ENCODE peak calls at places on chromosome 9, in ten cellular contexts. V is CD4-positive, alpha-beta memory T cell; M is HCT116; R is lung; W is CD8-positive, alpha-beta memory T cell; Y is endothelial cell of umbilical vein; I is fibroblast of lung; T is dorsolateral prefrontal cortex; X is aorta; G is GM23248. H is an unnamed sample.

GRCh38 chr9:79686381-79687130 is 114.8 kb downstream of the TLE4 start:
- DNase-seq in R (no peak), Y (no peak), W (no peak), G (peak; percentile 97), V (no peak), M (no peak), I (peak; percentile 71), T (no peak), X (peak; percentile 62), H (no peak)

GRCh38 chr9:106928350-106928749 is 65.4 kb downstream of the ZNF462 start:
- DNase-seq in Y (no peak), R (no peak), M (no peak), T (no peak), X (no peak), V (no peak), I (no peak), G (no peak), W (no peak), H (no peak)

GRCh38 chr9:81417299-81417675 is 272.1 kb downstream of the TLE1 start:
- DNase-seq in Y (peak; percentile 32), R (no peak), G (no peak), X (no peak), W (no peak), V (no peak), M (no peak), T (no peak), I (no peak), H (no peak)

GRCh38 chr9:96771124-96771523 is 6.8 kb downstream of the ZNF510 start:
- DNase-seq in W (no peak), R (no peak), G (no peak), V (no peak), Y (no peak), X (no peak), T (no peak), M (no peak), I (no peak), H (no peak)

GRCh38 chr9:21679432-21679831 is 123.0 kb upstream of the MTAP start:
- DNase-seq in W (no peak), R (no peak), X (no peak), M (no peak), I (no peak), T (no peak), G (peak; percentile 60), V (no peak), Y (peak; percentile 29), H (no peak)

GRCh38 chr9:89720721-89721660 is 116.2 kb downstream of the GADD45G start:
- DNase-seq in Y (no peak), T (no peak), V (no peak), M (no peak), R (no peak), X (no peak), G (no peak), W (no peak), I (no peak), H (no peak)

GRCh38 chr9:89278551-89278950 is 32.4 kb upstream of the CKS2 start:
- DNase-seq in G (no peak), T (no peak), W (no peak), M (no peak), I (peak; percentile 12), V (no peak), R (no peak), Y (no peak), X (no peak), H (no peak)

GRCh38 chr9:95666096-95666784 is 149.5 kb upstream of the PTCH1 start:
- DNase-seq in I (no peak), G (no peak), M (no peak), W (no peak), R (no peak), X (no peak), Y (no peak), T (no peak), V (no peak), H (no peak)

GRCh38 chr9:77892171-77892570 is 139.4 kb downstream of the GNAQ start:
- DNase-seq in W (no peak), M (no peak), T (no peak), X (no peak), R (no peak), V (no peak), Y (no peak), G (no peak), I (no peak), H (peak; percentile 62)

GRCh38 chr9:114098660-114099522 is at the start of gene KIF12:
- DNase-seq in W (peak; percentile 6), R (peak; percentile 64), M (peak; percentile 22), I (no peak), Y (no peak), G (peak; percentile 26), X (no peak), T (no peak), V (no peak), H (no peak)

GRCh38 chr9:12469084-12469483 is 224.1 kb upstream of the TYRP1 start:
- DNase-seq in R (no peak), G (no peak), Y (no peak), I (no peak), V (no peak), X (no peak), M (no peak), T (no peak), W (no peak), H (no peak)

GRCh38 chr9:33686942-33687341 is 108.4 kb upstream of the PRSS3 start:
- DNase-seq in Y (no peak), M (no peak), T (no peak), R (no peak), X (no peak), I (no peak), G (no peak), V (no peak), W (no peak), H (no peak)

GRCh38 chr9:9919174-9919573 is 693.6 kb downstream of the PTPRD start:
- DNase-seq in R (no peak), X (no peak), I (no peak), T (no peak), Y (no peak), W (no peak), V (no peak), G (no peak), M (no peak), H (no peak)

GRCh38 chr9:128579194-128579593 is 26.8 kb downstream of the SPTAN1 start:
- DNase-seq in W (no peak), V (no peak), X (no peak), I (no peak), T (no peak), G (no peak), R (no peak), M (no peak), Y (no peak), H (no peak)
- H3K27me3 ChIP-seq in W (no peaks in the 10 kb centered on the region), V (no peaks in the 10 kb centered on the region), X (no peaks in the 10 kb centered on the region), I (no peaks in the 10 kb centered on the region), T (no peaks in the 10 kb centered on the region), G (no peaks in the 10 kb centered on the region), R (no peaks in the 10 kb centered on the region), M (no peaks in the 10 kb centered on the region), Y (no peaks in the 10 kb centered on the region), H (no peaks in the 10 kb centered on the region)

DNA sequence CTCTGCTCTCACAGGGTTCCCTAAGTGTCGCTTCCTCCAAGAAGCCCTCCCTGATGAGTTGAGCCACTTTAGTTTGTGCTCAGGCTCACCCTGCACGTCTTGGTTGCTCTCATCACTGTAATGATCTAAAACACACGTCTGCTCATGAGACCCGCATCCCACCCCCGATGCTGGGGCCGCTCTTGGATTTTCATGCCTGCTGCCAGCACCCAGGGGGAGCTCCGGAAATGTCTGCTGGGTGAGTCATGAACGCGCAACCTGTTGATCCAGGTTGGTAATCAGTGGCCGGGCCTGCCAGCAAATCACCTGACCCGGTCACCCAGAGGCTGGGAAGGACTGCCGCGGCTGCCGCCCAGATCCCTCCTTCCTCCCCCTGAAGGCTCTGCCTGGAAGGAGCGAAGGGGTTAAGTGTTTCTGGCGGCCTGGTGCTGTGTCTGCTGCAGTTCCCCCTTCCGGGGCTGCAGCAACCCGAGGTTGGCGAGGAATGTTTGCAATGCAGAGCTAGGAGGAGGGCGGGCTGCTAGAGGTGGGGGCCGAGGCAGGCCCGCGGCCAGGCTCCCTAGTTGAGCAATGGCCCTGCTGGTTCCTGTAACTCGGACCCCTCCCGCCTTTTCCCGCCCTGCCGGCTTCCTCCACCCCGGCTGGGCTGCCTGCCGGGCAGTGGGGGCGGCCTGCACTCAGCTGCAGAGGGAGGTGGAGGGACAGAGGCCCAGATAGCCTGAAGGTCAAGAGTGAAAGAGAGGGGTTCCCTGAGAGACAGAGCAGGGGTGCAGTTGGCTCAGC is 156.1 kb upstream of the IER5L start:
- DNase-seq in Y (peak; percentile 49), G (peak; percentile 92), I (peak; percentile 95), M (peak; percentile 93), X (peak; percentile 98), T (peak; percentile 79), R (peak; percentile 94), W (peak; percentile 32), V (no peak), H (no peak)
- H3K4me3 ChIP-seq in Y (no peak overlapping the region), G (peak overlapping the region; percentile 43), I (no peak overlapping the region), M (peak overlapping the region; percentile 44), X (no peak overlapping the region), T (no peak overlapping the region), R (no peak overlapping the region), W (peak overlapping the region; percentile 38), V (no peak overlapping the region), H (no peak overlapping the region)

DNA sequence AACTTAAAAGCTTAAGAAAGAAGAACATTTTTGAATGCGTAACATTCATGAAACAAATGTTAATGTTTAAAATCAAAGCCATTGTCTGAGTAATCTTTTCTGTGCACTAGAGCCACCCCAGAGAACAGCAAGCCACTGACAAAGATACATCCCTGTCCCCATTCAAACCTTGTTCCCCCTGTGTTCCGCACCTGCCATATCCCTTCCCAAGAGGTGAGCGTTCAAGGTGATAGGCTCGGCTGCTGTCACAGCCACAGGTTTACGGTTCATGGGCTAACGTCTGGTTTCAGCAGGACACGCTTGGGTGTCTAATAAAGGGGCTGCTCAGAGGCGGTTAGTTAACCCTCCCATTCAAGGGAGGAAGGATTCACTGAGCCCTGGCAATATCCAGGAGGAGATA is 24.5 kb upstream of the LAMC3 start:
- DNase-seq in M (no peak), V (no peak), X (no peak), Y (no peak), R (no peak), W (no peak), T (no peak), I (no peak), G (no peak), H (no peak)
- H3K27me3 ChIP-seq in M (no peaks in the 10 kb centered on the region), V (peaks cover 25% of the 10 kb centered on the region), X (no peaks in the 10 kb centered on the region), Y (peaks cover 7% of the 10 kb centered on the region), R (no peaks in the 10 kb centered on the region), W (peaks cover 49% of the 10 kb centered on the region), T (no peaks in the 10 kb centered on the region), I (peaks cover 12% of the 10 kb centered on the region), G (peaks cover 15% of the 10 kb centered on the region), H (no peaks in the 10 kb centered on the region)

GRCh38 chr9:110782701-110783100 is 114.1 kb downstream of the MUSK start:
- DNase-seq in G (no peak), V (no peak), X (no peak), Y (no peak), R (no peak), M (no peak), I (no peak), T (no peak), W (no peak), H (no peak)

GRCh38 chr9:110785166-110785565 is 116.6 kb downstream of the MUSK start:
- DNase-seq in M (no peak), X (no peak), V (no peak), G (no peak), T (no peak), W (no peak), Y (no peak), R (no peak), I (no peak), H (no peak)

GRCh38 chr9:110788871-110789270 is 120.3 kb downstream of the MUSK start:
- DNase-seq in W (no peak), T (no peak), I (no peak), M (no peak), G (no peak), R (no peak), Y (no peak), X (no peak), V (no peak), H (no peak)

GRCh38 chr9:110784309-110784708 is 115.7 kb downstream of the MUSK start:
- DNase-seq in W (no peak), G (no peak), I (no peak), R (no peak), X (no peak), T (no peak), Y (no peak), V (no peak), M (no peak), H (no peak)
- H3K4me3 ChIP-seq in W (no peak overlapping the region), G (no peak overlapping the region), I (no peak overlapping the region), R (no peak overlapping the region), X (no peak overlapping the region), T (no peak overlapping the region), Y (no peak overlapping the region), V (no peak overlapping the region), M (no peak overlapping the region), H (no peak overlapping the region)

H was measured in GM06990.